ENCODE peak calls at places on chromosomes 7 and 10, in six cellular contexts. One of them, this sample, is unnamed.

GRCh38 chr7:129657363-129657762 is 45.8 kb downstream of the NRF1 start:
- DNase-seq in prostate gland: no peak
- DNase-seq in psoas muscle: no peak
- DNase-seq in SHP77: no peak
- DNase-seq in brain microvascular endothelial cell: no peak
- DNase-seq in A549: no peak
- DNase-seq in this sample: no peak

GRCh38 chr10:95963202-95963991 is 55.6 kb downstream of the CC2D2B start:
- DNase-seq in brain microvascular endothelial cell: no peak
- DNase-seq in SHP77: no peak
- DNase-seq in prostate gland: no peak
- DNase-seq in A549: no peak
- DNase-seq in psoas muscle: no peak
- DNase-seq in this sample: no peak

GRCh38 chr10:43855667-43856210 is 207.1 kb upstream of the ZNF32 start:
- DNase-seq in brain microvascular endothelial cell: no peak
- DNase-seq in SHP77: no peak
- DNase-seq in prostate gland: no peak
- DNase-seq in psoas muscle: no peak
- DNase-seq in A549: no peak
- DNase-seq in this sample: no peak

GRCh38 chr7:41705109-41705871 is 2.4 kb upstream of the INHBA start:
- DNase-seq in brain microvascular endothelial cell: peak; percentile 89
- DNase-seq in SHP77: peak; percentile 81
- DNase-seq in A549: peak; percentile 87
- DNase-seq in prostate gland: peak; percentile 77
- DNase-seq in psoas muscle: peak; percentile 83
- DNase-seq in this sample: peak; percentile 95

GRCh38 chr7:123601530-123601929 is at the start of gene ASB15:
- DNase-seq in prostate gland: no peak
- DNase-seq in psoas muscle: no peak
- DNase-seq in brain microvascular endothelial cell: no peak
- DNase-seq in A549: no peak
- DNase-seq in SHP77: peak; percentile 86
- DNase-seq in this sample: no peak

GRCh38 chr7:85090138-85090537 is 96.7 kb downstream of the SEMA3D start:
- DNase-seq in psoas muscle: no peak
- DNase-seq in SHP77: no peak
- DNase-seq in prostate gland: no peak
- DNase-seq in A549: no peak
- DNase-seq in brain microvascular endothelial cell: no peak
- DNase-seq in this sample: peak; percentile 33

GRCh38 chr10:17387861-17388503 is 66.4 kb downstream of the ST8SIA6 start:
- DNase-seq in A549: no peak
- DNase-seq in brain microvascular endothelial cell: no peak
- DNase-seq in prostate gland: peak; percentile 85
- DNase-seq in psoas muscle: no peak
- DNase-seq in SHP77: peak; percentile 34
- DNase-seq in this sample: no peak

GRCh38 chr7:90938371-90938770 is 325.9 kb upstream of the FZD1 start:
- DNase-seq in psoas muscle: no peak
- DNase-seq in A549: no peak
- DNase-seq in prostate gland: no peak
- DNase-seq in brain microvascular endothelial cell: no peak
- DNase-seq in SHP77: no peak
- DNase-seq in this sample: no peak

GRCh38 chr7:30879139-30880089 is 32.2 kb upstream of the AQP1 start:
- DNase-seq in A549: no peak
- DNase-seq in psoas muscle: no peak
- DNase-seq in brain microvascular endothelial cell: no peak
- DNase-seq in prostate gland: no peak
- DNase-seq in SHP77: peak; percentile 8
- DNase-seq in this sample: no peak

GRCh38 chr10:70122742-70123141 is 9.9 kb downstream of the AIFM2 start:
- DNase-seq in brain microvascular endothelial cell: no peak
- DNase-seq in SHP77: no peak
- DNase-seq in A549: no peak
- DNase-seq in psoas muscle: no peak
- DNase-seq in prostate gland: no peak
- DNase-seq in this sample: no peak

GRCh38 chr10:99540339-99540672 is 7.6 kb downstream of the NKX2-3 start:
- DNase-seq in brain microvascular endothelial cell: no peak
- DNase-seq in psoas muscle: no peak
- DNase-seq in SHP77: no peak
- DNase-seq in A549: no peak
- DNase-seq in prostate gland: no peak
- DNase-seq in this sample: no peak

GRCh38 chr10:123614888-123615287 is 51.3 kb upstream of the GPR26 start:
- DNase-seq in psoas muscle: peak; percentile 62
- DNase-seq in prostate gland: peak; percentile 50
- DNase-seq in A549: peak; percentile 15
- DNase-seq in SHP77: no peak
- DNase-seq in brain microvascular endothelial cell: peak; percentile 31
- DNase-seq in this sample: peak; percentile 76

GRCh38 chr7:431041-431440 is 88.6 kb downstream of the PDGFA start:
- DNase-seq in prostate gland: no peak
- DNase-seq in psoas muscle: no peak
- DNase-seq in brain microvascular endothelial cell: no peak
- DNase-seq in A549: no peak
- DNase-seq in SHP77: no peak
- DNase-seq in this sample: no peak

GRCh38 chr7:41297167-41297566 is 405.7 kb downstream of the INHBA start:
- DNase-seq in psoas muscle: no peak
- DNase-seq in SHP77: no peak
- DNase-seq in brain microvascular endothelial cell: peak; percentile 5
- DNase-seq in prostate gland: no peak
- DNase-seq in A549: no peak
- DNase-seq in this sample: no peak

GRCh38 chr10:75982611-75983369 is 551.4 kb downstream of the LRMDA start:
- DNase-seq in SHP77: no peak
- DNase-seq in prostate gland: peak; percentile 58
- DNase-seq in psoas muscle: peak; percentile 51
- DNase-seq in A549: no peak
- DNase-seq in brain microvascular endothelial cell: no peak
- DNase-seq in this sample: no peak

GRCh38 chr10:133421336-133422222 is 2.8 kb downstream of the SPRN start:
- DNase-seq in psoas muscle: no peak
- DNase-seq in brain microvascular endothelial cell: no peak
- DNase-seq in prostate gland: peak; percentile 3
- DNase-seq in A549: no peak
- DNase-seq in SHP77: no peak
- DNase-seq in this sample: peak; percentile 70

GRCh38 chr10:79248341-79248931 is 98.8 kb upstream of the PPIF start:
- DNase-seq in psoas muscle: peak; percentile 70
- DNase-seq in SHP77: no peak
- DNase-seq in A549: no peak
- DNase-seq in brain microvascular endothelial cell: peak; percentile 65
- DNase-seq in prostate gland: no peak
- DNase-seq in this sample: no peak

GRCh38 chr10:103569877-103570276 is 76.4 kb downstream of the NEURL1 start:
- DNase-seq in SHP77: no peak
- DNase-seq in prostate gland: no peak
- DNase-seq in A549: no peak
- DNase-seq in brain microvascular endothelial cell: no peak
- DNase-seq in psoas muscle: no peak
- DNase-seq in this sample: no peak

GRCh38 chr7:113128028-113128427 is 9.7 kb upstream of the SMIM30 start:
- DNase-seq in brain microvascular endothelial cell: no peak
- DNase-seq in SHP77: no peak
- DNase-seq in prostate gland: no peak
- DNase-seq in A549: no peak
- DNase-seq in psoas muscle: no peak
- DNase-seq in this sample: no peak

GRCh38 chr10:130481076-130481930 is 345.1 kb downstream of the GLRX3 start:
- DNase-seq in prostate gland: no peak
- DNase-seq in brain microvascular endothelial cell: no peak
- DNase-seq in SHP77: no peak
- DNase-seq in psoas muscle: no peak
- DNase-seq in A549: no peak
- DNase-seq in this sample: no peak

GRCh38 chr7:132614428-132615076 is 38.3 kb upstream of the PLXNA4 start:
- DNase-seq in A549: no peak
- DNase-seq in SHP77: no peak
- DNase-seq in prostate gland: no peak
- DNase-seq in psoas muscle: peak; percentile 59
- DNase-seq in brain microvascular endothelial cell: no peak
- DNase-seq in this sample: peak; percentile 74

GRCh38 chr7:103714377-103714927 is 268.4 kb upstream of the SLC26A5 start:
- DNase-seq in prostate gland: no peak
- DNase-seq in psoas muscle: no peak
- DNase-seq in SHP77: no peak
- DNase-seq in A549: no peak
- DNase-seq in brain microvascular endothelial cell: peak; percentile 33
- DNase-seq in this sample: no peak

GRCh38 chr7:46393142-46393541 is 472.1 kb upstream of the IGFBP3 start:
- DNase-seq in brain microvascular endothelial cell: no peak
- DNase-seq in prostate gland: no peak
- DNase-seq in psoas muscle: no peak
- DNase-seq in SHP77: no peak
- DNase-seq in A549: no peak
- DNase-seq in this sample: no peak

GRCh38 chr7:1244701-1245526 is 12.2 kb downstream of the UNCX start:
- DNase-seq in A549: no peak
- DNase-seq in brain microvascular endothelial cell: no peak
- DNase-seq in SHP77: no peak
- DNase-seq in prostate gland: no peak
- DNase-seq in psoas muscle: peak; percentile 39
- DNase-seq in this sample: peak; percentile 65

GRCh38 chr7:43485580-43485979 is 97.3 kb upstream of the STK17A start:
- DNase-seq in prostate gland: no peak
- DNase-seq in psoas muscle: no peak
- DNase-seq in brain microvascular endothelial cell: no peak
- DNase-seq in SHP77: no peak
- DNase-seq in A549: no peak
- DNase-seq in this sample: no peak

GRCh38 chr7:134364619-134365037 is 47.9 kb upstream of the SLC35B4 start:
- DNase-seq in brain microvascular endothelial cell: peak; percentile 29
- DNase-seq in A549: peak; percentile 94
- DNase-seq in SHP77: no peak
- DNase-seq in psoas muscle: no peak
- DNase-seq in prostate gland: no peak
- DNase-seq in this sample: no peak

GRCh38 chr10:103854265-103854686 is 1.1 kb downstream of the SH3PXD2A start:
- DNase-seq in A549: no peak
- DNase-seq in prostate gland: no peak
- DNase-seq in psoas muscle: no peak
- DNase-seq in brain microvascular endothelial cell: no peak
- DNase-seq in SHP77: no peak
- DNase-seq in this sample: no peak

GRCh38 chr10:122560279-122560804 is at the start of gene DMBT1:
- DNase-seq in brain microvascular endothelial cell: no peak
- DNase-seq in A549: no peak
- DNase-seq in prostate gland: no peak
- DNase-seq in SHP77: no peak
- DNase-seq in psoas muscle: no peak
- DNase-seq in this sample: no peak

GRCh38 chr10:11875499-11876281 is 52.5 kb downstream of the PROSER2 start:
- DNase-seq in SHP77: no peak
- DNase-seq in A549: peak; percentile 98
- DNase-seq in brain microvascular endothelial cell: peak; percentile 79
- DNase-seq in prostate gland: peak; percentile 91
- DNase-seq in psoas muscle: peak; percentile 91
- DNase-seq in this sample: peak; percentile 97

GRCh38 chr7:155587486-155587885 is 41.1 kb upstream of the CNPY1 start:
- DNase-seq in A549: no peak
- DNase-seq in SHP77: no peak
- DNase-seq in brain microvascular endothelial cell: no peak
- DNase-seq in psoas muscle: no peak
- DNase-seq in prostate gland: no peak
- DNase-seq in this sample: peak; percentile 35

GRCh38 chr7:97179454-97180104 is 62.1 kb downstream of the SDHAF3 start:
- DNase-seq in prostate gland: peak; percentile 25
- DNase-seq in brain microvascular endothelial cell: peak; percentile 37
- DNase-seq in A549: peak; percentile 46
- DNase-seq in psoas muscle: no peak
- DNase-seq in SHP77: peak; percentile 37
- DNase-seq in this sample: no peak

GRCh38 chr7:115047968-115048720 is 126.2 kb downstream of the MDFIC start:
- DNase-seq in A549: no peak
- DNase-seq in brain microvascular endothelial cell: peak; percentile 58
- DNase-seq in psoas muscle: no peak
- DNase-seq in SHP77: no peak
- DNase-seq in prostate gland: no peak
- DNase-seq in this sample: no peak

GRCh38 chr7:135913404-135913803 is 63.8 kb downstream of the MTPN start:
- DNase-seq in SHP77: no peak
- DNase-seq in prostate gland: no peak
- DNase-seq in brain microvascular endothelial cell: no peak
- DNase-seq in A549: no peak
- DNase-seq in psoas muscle: no peak
- DNase-seq in this sample: no peak

This sample was measured in kidney.